ENCODE peak calls at places on chromosome 18, in eight cellular contexts. Y is astrocyte of the spinal cord, J is RWPE2, B is endothelial cell, T is mesenchymal stem cell, Z is body of pancreas, X is left cardiac atrium, Q is substantia nigra. H is an unnamed sample.

GRCh38 chr18:68152770-68153169 is 562.1 kb downstream of the TMX3 start:
- DNase-seq in B (no peak), Y (no peak), T (no peak), Q (no peak), X (no peak), Z (no peak), J (no peak), H (no peak)

GRCh38 chr18:830315-830901 is 18.4 kb upstream of the YES1 start:
- DNase-seq in J (no peak), Q (no peak), T (peak), Z (no peak), X (no peak), B (peak), Y (peak), H (no peak)

GRCh38 chr18:8423051-8423558 is 186.1 kb upstream of the RAB12 start:
- DNase-seq in Q (no peak), Z (no peak), Y (peak), X (no peak), T (peak), B (no peak), J (no peak), H (no peak)

GRCh38 chr18:56139792-56140254 is 498.6 kb downstream of the TXNL1 start:
- DNase-seq in J (no peak), Z (peak), B (no peak), T (peak), X (peak), Q (peak), Y (peak), H (peak)

GRCh38 chr18:47883771-47884413 is 46.6 kb downstream of the SMAD2 start:
- DNase-seq in Q (no peak), T (no peak), B (no peak), J (no peak), X (no peak), Y (peak), Z (no peak), H (no peak)

GRCh38 chr18:21686282-21687105 is 18.1 kb downstream of the ABHD3 start:
- DNase-seq in X (no peak), T (peak), J (no peak), Q (no peak), Z (no peak), B (no peak), Y (no peak), H (no peak)

GRCh38 chr18:79576686-79577351 is 102.8 kb upstream of the CTDP1 start:
- DNase-seq in X (peak), J (no peak), Z (peak), Q (peak), B (no peak), T (no peak), Y (peak), H (peak)

GRCh38 chr18:74283255-74283554 is 8.6 kb downstream of the CYB5A start:
- DNase-seq in B (no peak), Z (no peak), X (no peak), T (no peak), Y (no peak), Q (no peak), J (no peak), H (no peak)

GRCh38 chr18:77208969-77209368 is 40.7 kb upstream of the GALR1 start:
- DNase-seq in X (peak), Z (peak), T (peak), B (no peak), J (no peak), Q (no peak), Y (peak), H (no peak)

GRCh38 chr18:49723648-49724180 is 89.6 kb downstream of the ACAA2 start:
- DNase-seq in Q (no peak), B (peak), T (peak), Y (peak), J (no peak), X (no peak), Z (no peak), H (no peak)

GRCh38 chr18:45212186-45213039 is 402.9 kb upstream of the SLC14A2 start:
- DNase-seq in Z (peak), Q (no peak), T (peak), X (peak), B (peak), J (peak), Y (peak), H (peak)

GRCh38 chr18:57959278-57959677 is 84.7 kb upstream of the NEDD4L start:
- DNase-seq in Q (no peak), B (peak), T (peak), J (no peak), X (no peak), Y (peak), Z (peak), H (peak)

GRCh38 chr18:41695441-41695840 is 259.6 kb upstream of the PIK3C3 start:
- DNase-seq in Y (peak), Z (no peak), T (peak), Q (no peak), B (no peak), X (no peak), J (no peak), H (no peak)

GRCh38 chr18:45978084-45978483 is 11.0 kb upstream of the EPG5 start:
- DNase-seq in Y (no peak), Q (no peak), T (no peak), B (no peak), J (no peak), X (no peak), Z (peak), H (no peak)

GRCh38 chr18:70420151-70420898 is 131.5 kb downstream of the SOCS6 start:
- DNase-seq in Y (peak), X (no peak), Z (peak), T (peak), Q (no peak), B (no peak), J (no peak), H (no peak)

GRCh38 chr18:24231773-24232735 is 93.2 kb downstream of the CABYR start:
- DNase-seq in T (no peak), Y (peak), X (no peak), J (no peak), Z (peak), B (no peak), Q (no peak), H (no peak)

GRCh38 chr18:79531386-79531785 is 135.7 kb downstream of the NFATC1 start:
- DNase-seq in J (peak), Y (no peak), Z (no peak), Q (no peak), X (no peak), T (no peak), B (no peak), H (no peak)

GRCh38 chr18:79570266-79571201 is 109.1 kb upstream of the CTDP1 start:
- DNase-seq in X (no peak), T (peak), Z (no peak), J (peak), B (no peak), Q (no peak), Y (peak), H (no peak)

GRCh38 chr18:71136487-71136886 is 847.6 kb downstream of the SOCS6 start:
- DNase-seq in T (no peak), J (no peak), Z (no peak), Y (no peak), X (no peak), B (no peak), Q (no peak), H (no peak)

GRCh38 chr18:31102020-31102684 is at the start of gene DSC2:
- DNase-seq in Q (peak), T (peak), J (peak), B (peak), Y (no peak), X (peak), Z (peak), H (peak)

GRCh38 chr18:76589866-76590265 is 94.8 kb upstream of the ZNF516 start:
- DNase-seq in Q (no peak), J (no peak), B (no peak), X (no peak), Y (no peak), T (no peak), Z (no peak), H (no peak)

GRCh38 chr18:8350628-8351027 is 258.6 kb upstream of the RAB12 start:
- DNase-seq in T (no peak), Q (no peak), X (no peak), J (no peak), Y (no peak), B (no peak), Z (no peak), H (no peak)

GRCh38 chr18:323253-323622 is 55.4 kb upstream of the THOC1 start:
- DNase-seq in Z (no peak), Q (no peak), J (no peak), B (no peak), T (peak), X (no peak), Y (peak), H (no peak)

GRCh38 chr18:68103561-68103960 is 587.0 kb upstream of the DSEL start:
- DNase-seq in J (no peak), Y (peak), B (no peak), Z (no peak), Q (no peak), X (no peak), T (no peak), H (no peak)

GRCh38 chr18:56974141-56974540 is 172.7 kb upstream of the BOD1L2 start:
- DNase-seq in Q (no peak), Y (no peak), X (no peak), Z (no peak), T (no peak), B (no peak), J (no peak), H (no peak)

GRCh38 chr18:50429207-50429948 is 54.5 kb downstream of the SKA1 start:
- DNase-seq in Q (no peak), T (peak), Z (peak), J (no peak), X (no peak), Y (peak), B (peak), H (no peak)

H was measured in upper lobe of right lung.